ENCODE peak calls at places on chromosomes 2 and 18, in four cellular contexts. One of them, this sample, is unnamed.

GRCh38 chr2:75560022-75560767 is 544 bp downstream of the EVA1A start:
- DNase-seq in BE2C: no peak
- DNase-seq in cardiac fibroblast: peak; percentile 51
- DNase-seq in heart left ventricle: no peak
- DNase-seq in this sample: no peak

GRCh38 chr2:135600915-135601314 is 69.6 kb downstream of the R3HDM1 start:
- DNase-seq in BE2C: no peak
- DNase-seq in cardiac fibroblast: peak; percentile 33
- DNase-seq in heart left ventricle: no peak
- DNase-seq in this sample: no peak

GRCh38 chr18:34592961-34593382 is 117.1 kb upstream of the DTNA start:
- DNase-seq in cardiac fibroblast: peak; percentile 56
- DNase-seq in heart left ventricle: no peak
- DNase-seq in BE2C: no peak
- DNase-seq in this sample: no peak

GRCh38 chr2:101388232-101388631 is 929 bp upstream of the CREG2 start:
- DNase-seq in heart left ventricle: no peak
- DNase-seq in cardiac fibroblast: peak; percentile 83
- DNase-seq in BE2C: no peak
- DNase-seq in this sample: no peak

GRCh38 chr2:119694994-119695521 is 16.1 kb downstream of the TMEM177 start:
- DNase-seq in heart left ventricle: no peak
- DNase-seq in cardiac fibroblast: peak; percentile 28
- DNase-seq in BE2C: no peak
- DNase-seq in this sample: peak; percentile 14

GRCh38 chr18:36931116-36931515 is 102.2 kb downstream of the KIAA1328 start:
- DNase-seq in BE2C: no peak
- DNase-seq in heart left ventricle: no peak
- DNase-seq in cardiac fibroblast: no peak
- DNase-seq in this sample: no peak

GRCh38 chr2:48009256-48009655 is 103.0 kb upstream of the FBXO11 start:
- DNase-seq in BE2C: no peak
- DNase-seq in heart left ventricle: no peak
- DNase-seq in cardiac fibroblast: peak; percentile 5
- DNase-seq in this sample: no peak

GRCh38 chr2:59389240-59389639 is 1148.1 kb upstream of the FANCL start:
- DNase-seq in cardiac fibroblast: no peak
- DNase-seq in BE2C: no peak
- DNase-seq in heart left ventricle: no peak
- DNase-seq in this sample: no peak

GRCh38 chr2:143345887-143346612 is 216.8 kb downstream of the ARHGAP15 start:
- DNase-seq in BE2C: no peak
- DNase-seq in heart left ventricle: no peak
- DNase-seq in cardiac fibroblast: no peak
- DNase-seq in this sample: no peak

GRCh38 chr2:64359892-64360657 is 93.9 kb upstream of the LGALSL start:
- DNase-seq in BE2C: peak; percentile 23
- DNase-seq in heart left ventricle: peak; percentile 71
- DNase-seq in cardiac fibroblast: peak; percentile 96
- DNase-seq in this sample: peak; percentile 56

GRCh38 chr2:1627628-1628371 is 116.5 kb downstream of the PXDN start:
- DNase-seq in BE2C: no peak
- DNase-seq in cardiac fibroblast: no peak
- DNase-seq in heart left ventricle: no peak
- DNase-seq in this sample: no peak

GRCh38 chr18:34977787-34978532 is 63.3 kb upstream of the MAPRE2 start:
- DNase-seq in BE2C: peak; percentile 29
- DNase-seq in heart left ventricle: peak; percentile 80
- DNase-seq in cardiac fibroblast: no peak
- DNase-seq in this sample: no peak

GRCh38 chr2:231680284-231680991 is 27.9 kb upstream of the PTMA start:
- DNase-seq in heart left ventricle: no peak
- DNase-seq in BE2C: no peak
- DNase-seq in cardiac fibroblast: no peak
- DNase-seq in this sample: no peak

GRCh38 chr2:158457092-158457825 is 507 bp downstream of the PKP4 start:
- DNase-seq in cardiac fibroblast: peak; percentile 60
- DNase-seq in BE2C: peak; percentile 67
- DNase-seq in heart left ventricle: peak; percentile 85
- DNase-seq in this sample: no peak
- TF ChIP-seq CTCF in cardiac fibroblast: peak; percentile 0
- TF ChIP-seq CTCF in BE2C: no peak
- TF ChIP-seq CTCF in heart left ventricle: no peak
- TF ChIP-seq CTCF in this sample: no peak

DNA sequence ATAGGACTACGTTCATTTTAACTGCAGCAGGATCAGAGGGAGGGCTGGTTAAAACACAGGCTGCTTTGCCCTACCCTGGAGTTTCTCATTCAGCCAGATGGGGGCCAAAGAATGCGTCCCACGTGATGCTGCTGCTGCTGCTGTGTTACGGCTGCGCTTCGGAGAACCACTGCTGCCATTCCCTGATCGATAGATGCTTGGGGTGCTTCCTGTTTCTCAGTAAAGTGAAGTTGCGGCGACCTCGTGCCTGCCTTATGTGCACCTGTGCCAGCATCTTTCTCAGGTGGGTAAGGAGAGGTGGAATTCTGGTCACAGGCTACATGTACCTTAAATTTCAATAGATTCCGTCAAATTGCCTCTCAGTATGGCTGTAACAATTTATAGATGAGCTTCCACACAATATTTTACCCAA is 24.7 kb upstream of the TOGARAM2 start:
- DNase-seq in heart left ventricle: no peak
- DNase-seq in cardiac fibroblast: peak; percentile 49
- DNase-seq in BE2C: peak; percentile 60
- DNase-seq in this sample: no peak
- TF ChIP-seq CTCF in heart left ventricle: no peak
- TF ChIP-seq CTCF in cardiac fibroblast: peak; percentile 47
- TF ChIP-seq CTCF in BE2C: peak; percentile 55
- TF ChIP-seq CTCF in this sample: peak; percentile 30

GRCh38 chr2:206260427-206261012 is 13.9 kb upstream of the ZDBF2 start:
- DNase-seq in heart left ventricle: no peak
- DNase-seq in BE2C: no peak
- DNase-seq in cardiac fibroblast: peak; percentile 69
- DNase-seq in this sample: no peak
- TF ChIP-seq CTCF in heart left ventricle: no peak
- TF ChIP-seq CTCF in BE2C: peak; percentile 69
- TF ChIP-seq CTCF in cardiac fibroblast: peak; percentile 62
- TF ChIP-seq CTCF in this sample: peak; percentile 64

GRCh38 chr2:20423847-20424246 is 23.0 kb upstream of the RHOB start:
- DNase-seq in BE2C: no peak
- DNase-seq in heart left ventricle: no peak
- DNase-seq in cardiac fibroblast: no peak
- DNase-seq in this sample: no peak
- TF ChIP-seq CTCF in BE2C: no peak
- TF ChIP-seq CTCF in heart left ventricle: no peak
- TF ChIP-seq CTCF in cardiac fibroblast: no peak
- TF ChIP-seq CTCF in this sample: no peak

GRCh38 chr18:76460482-76460881 is 34.6 kb downstream of the ZNF516 start:
- DNase-seq in cardiac fibroblast: no peak
- DNase-seq in BE2C: no peak
- DNase-seq in heart left ventricle: no peak
- DNase-seq in this sample: no peak

GRCh38 chr18:76461148-76461547 is 33.9 kb downstream of the ZNF516 start:
- DNase-seq in BE2C: no peak
- DNase-seq in cardiac fibroblast: no peak
- DNase-seq in heart left ventricle: no peak
- DNase-seq in this sample: no peak

GRCh38 chr18:76458522-76459311 is 36.3 kb downstream of the ZNF516 start:
- DNase-seq in BE2C: no peak
- DNase-seq in cardiac fibroblast: no peak
- DNase-seq in heart left ventricle: no peak
- DNase-seq in this sample: no peak

GRCh38 chr18:76459312-76459686 is 35.7 kb downstream of the ZNF516 start:
- DNase-seq in heart left ventricle: no peak
- DNase-seq in BE2C: no peak
- DNase-seq in cardiac fibroblast: no peak
- DNase-seq in this sample: no peak

DNA sequence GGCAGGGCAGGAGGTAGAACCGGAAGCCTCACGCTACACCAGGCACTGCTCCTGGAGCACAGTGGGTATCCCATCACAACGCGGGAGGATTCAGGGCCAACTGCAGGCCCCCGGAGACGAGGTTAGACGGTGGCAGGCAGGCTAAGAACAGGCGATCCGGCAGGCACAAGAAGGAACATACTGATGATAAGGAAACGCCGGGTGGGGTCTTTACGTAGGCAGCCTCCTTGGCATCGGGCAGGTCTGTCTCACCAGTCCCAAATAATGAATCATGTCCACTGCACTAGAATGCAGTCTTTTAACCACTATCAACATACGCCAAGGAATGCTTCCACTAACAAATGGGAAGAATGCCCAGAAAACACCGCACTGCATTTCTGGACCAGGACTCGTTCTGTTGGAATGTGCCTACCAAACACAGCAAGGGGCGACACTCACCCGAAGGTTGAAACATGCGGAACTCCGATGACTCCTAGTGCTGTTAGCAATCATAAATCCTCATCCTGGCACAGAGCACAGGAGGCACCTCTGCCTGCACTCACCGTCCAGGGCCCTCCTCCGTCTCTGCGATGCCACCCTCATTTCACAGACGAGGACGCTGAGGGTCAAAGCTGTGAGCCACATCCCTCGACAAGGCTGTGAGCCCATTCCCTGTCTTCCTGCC is 35.2 kb downstream of the ZNF516 start:
- DNase-seq in cardiac fibroblast: peak; percentile 99
- DNase-seq in BE2C: no peak
- DNase-seq in heart left ventricle: no peak
- DNase-seq in this sample: peak; percentile 97
- TF ChIP-seq CTCF in cardiac fibroblast: peak; percentile 3
- TF ChIP-seq CTCF in BE2C: no peak
- TF ChIP-seq CTCF in heart left ventricle: no peak
- TF ChIP-seq CTCF in this sample: peak; percentile 19

GRCh38 chr2:51710222-51710621 is 678.3 kb upstream of the NRXN1 start:
- DNase-seq in cardiac fibroblast: no peak
- DNase-seq in BE2C: peak; percentile 8
- DNase-seq in heart left ventricle: no peak
- DNase-seq in this sample: no peak
- TF ChIP-seq CTCF in cardiac fibroblast: no peak
- TF ChIP-seq CTCF in BE2C: peak; percentile 53
- TF ChIP-seq CTCF in heart left ventricle: no peak
- TF ChIP-seq CTCF in this sample: no peak

This sample was measured in AG09319.